ENCODE peak calls at places on chromosomes 3 and 15, in four cellular contexts. B is H9, T is IMR-90, S is trophoblast cell. U is an unnamed sample.

GRCh38 chr15:55267401-55268053 is 22.1 kb downstream of the RAB27A start:
- DNase-seq in T (peak; percentile 74), B (no peak), S (peak; percentile 4), U (no peak)

GRCh38 chr15:68843425-68844311 is 23.0 kb upstream of the ANP32A start:
- DNase-seq in S (peak; percentile 28), B (peak; percentile 69), T (no peak), U (peak; percentile 45)

GRCh38 chr3:46895204-46895660 is 17.7 kb downstream of the PTH1R start:
- DNase-seq in B (no peak), S (peak; percentile 81), T (peak; percentile 34), U (no peak)

GRCh38 chr3:146505496-146505895 is 36.1 kb upstream of the PLSCR2 start:
- DNase-seq in B (no peak), T (no peak), S (no peak), U (no peak)

GRCh38 chr15:39788800-39789565 is 6.3 kb upstream of the FSIP1 start:
- DNase-seq in B (no peak), S (peak; percentile 95), T (peak; percentile 80), U (no peak)

GRCh38 chr3:106376016-106376415 is 507.2 kb upstream of the CBLB start:
- DNase-seq in B (no peak), T (no peak), S (peak; percentile 17), U (no peak)

GRCh38 chr3:143478124-143478693 is 358.6 kb downstream of the CHST2 start:
- DNase-seq in T (no peak), S (no peak), B (peak; percentile 38), U (no peak)

GRCh38 chr15:43828061-43828657 is 1.4 kb downstream of the WDR76 start:
- DNase-seq in B (no peak), S (no peak), T (peak; percentile 19), U (no peak)

GRCh38 chr3:37202035-37202434 is 27.7 kb upstream of the LRRFIP2 start:
- DNase-seq in T (no peak), B (no peak), S (no peak), U (no peak)

GRCh38 chr3:50340404-50341329 is at the start of gene RASSF1:
- DNase-seq in T (no peak), B (peak; percentile 60), S (no peak), U (no peak)
- H3K23ac ChIP-seq in T (peak within 1 kb of the TSS; percentile 62), B (no peak within 1 kb of the TSS), S (no peak within 1 kb of the TSS), U (peak within 1 kb of the TSS; percentile 83)

GRCh38 chr15:63233667-63234419 is 43.6 kb upstream of the APH1B start:
- DNase-seq in T (peak; percentile 87), S (peak; percentile 90), B (no peak), U (no peak)
- H4K8ac ChIP-seq in T (no peak overlapping the region), S (no peak overlapping the region), B (no peak overlapping the region), U (no peak overlapping the region)

GRCh38 chr15:58864602-58865419 is 68.7 kb downstream of the SLTM start:
- DNase-seq in S (no peak), B (peak; percentile 76), T (no peak), U (no peak)
- H3K23ac ChIP-seq in S (no peak overlapping the region), B (no peak overlapping the region), T (no peak overlapping the region), U (peak overlapping the region; percentile 60)

DNA sequence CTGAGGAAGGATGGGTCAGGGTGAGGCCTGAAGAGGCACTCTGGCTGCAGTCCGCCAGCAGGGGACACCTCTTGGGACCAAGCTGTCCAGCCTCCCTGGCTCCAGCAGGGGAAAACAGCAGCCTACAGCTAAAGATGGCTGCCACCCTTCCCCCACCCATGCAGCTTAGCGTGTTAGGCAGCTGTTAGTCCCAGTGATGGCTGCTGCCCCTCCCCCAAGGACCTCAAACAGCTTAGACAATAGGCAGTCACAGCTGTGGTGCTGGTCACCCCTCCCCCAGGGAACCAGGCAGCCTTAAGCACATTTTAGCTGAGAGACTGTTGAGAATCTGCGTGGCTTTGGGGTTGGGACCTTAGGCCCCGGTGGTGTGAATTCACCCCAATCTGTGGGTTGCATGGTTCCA is 140.4 kb upstream of the CADPS start:
- DNase-seq in B (peak; percentile 92), S (no peak), T (no peak), U (peak; percentile 51)
- H4K8ac ChIP-seq in B (peak overlapping the region; percentile 20), S (no peak overlapping the region), T (no peak overlapping the region), U (peak overlapping the region; percentile 98)

GRCh38 chr3:141875893-141876380 is 506 bp upstream of the ATP1B3 start:
- DNase-seq in B (peak; percentile 60), S (peak; percentile 71), T (peak; percentile 71), U (peak; percentile 75)

GRCh38 chr3:141876381-141876890 is at the start of gene ATP1B3:
- DNase-seq in B (peak; percentile 71), S (peak; percentile 89), T (peak; percentile 78), U (peak; percentile 77)

GRCh38 chr3:141878326-141878725 is 1.9 kb downstream of the ATP1B3 start:
- DNase-seq in B (no peak), T (no peak), S (no peak), U (no peak)

GRCh38 chr3:141877911-141878310 is 1.5 kb downstream of the ATP1B3 start:
- DNase-seq in B (no peak), S (no peak), T (peak; percentile 59), U (no peak)

GRCh38 chr3:141876891-141877561 is 583 bp downstream of the ATP1B3 start:
- DNase-seq in T (peak; percentile 33), S (peak; percentile 77), B (peak; percentile 29), U (peak; percentile 43)
- H3K23ac ChIP-seq in T (peak overlapping the region; percentile 97), S (no peak overlapping the region), B (no peak overlapping the region), U (peak overlapping the region; percentile 93)

GRCh38 chr15:67114046-67114445 is 48.6 kb downstream of the SMAD3 start:
- DNase-seq in T (no peak), B (no peak), S (no peak), U (no peak)
- H4K8ac ChIP-seq in T (peak overlapping the region; percentile 81), B (no peak overlapping the region), S (no peak overlapping the region), U (no peak overlapping the region)

DNA sequence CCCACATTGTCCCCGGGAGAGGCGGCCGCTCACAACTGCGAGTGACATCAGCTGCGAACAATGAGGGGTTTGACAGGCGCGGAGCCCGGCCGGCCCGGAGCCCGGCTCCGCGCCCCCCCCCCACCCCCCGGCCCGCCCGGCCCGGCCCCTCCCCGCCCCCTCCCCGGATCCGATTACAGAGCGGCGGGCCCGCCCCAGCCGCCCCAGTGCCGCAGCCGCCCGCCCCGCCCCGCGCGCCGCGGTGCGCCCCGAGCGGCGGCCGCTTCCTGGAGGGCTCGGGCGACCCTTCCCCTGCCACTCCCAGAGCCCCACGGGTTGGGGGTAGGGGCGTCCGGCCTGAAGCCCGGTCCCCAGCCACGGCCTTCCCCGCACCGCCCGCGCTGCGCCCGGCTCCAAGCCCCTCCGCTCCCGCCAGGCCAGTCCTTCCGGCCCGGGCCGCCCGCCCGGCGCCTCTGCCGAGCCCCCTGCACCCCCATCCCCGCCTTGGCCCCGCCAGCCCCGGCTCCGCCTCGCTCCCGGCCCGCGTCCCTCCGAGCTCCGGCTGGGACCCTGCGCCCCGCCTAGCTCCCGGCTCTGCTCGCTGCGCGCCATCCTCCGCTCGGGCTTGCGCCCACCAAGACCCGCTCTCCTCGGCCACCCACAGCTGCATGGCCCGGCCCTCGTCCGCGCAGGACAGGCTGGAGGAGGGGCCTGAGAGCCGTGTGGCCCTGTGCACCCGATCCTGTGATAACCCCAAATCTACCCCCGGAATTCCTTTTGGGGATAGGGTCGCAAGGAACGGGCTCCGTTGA is at the start of gene PCBP4:
- DNase-seq in B (peak; percentile 72), T (peak; percentile 34), S (peak; percentile 70), U (no peak)
- H3K23ac ChIP-seq in B (no peak within 1 kb of the TSS), T (peak within 1 kb of the TSS; percentile 91), S (no peak within 1 kb of the TSS), U (peak within 1 kb of the TSS; percentile 32)

GRCh38 chr3:195524171-195524896 is 18.8 kb downstream of the PPP1R2 start:
- DNase-seq in S (no peak), B (no peak), T (no peak), U (no peak)
- H4K8ac ChIP-seq in S (no peak overlapping the region), B (no peak overlapping the region), T (no peak overlapping the region), U (no peak overlapping the region)

GRCh38 chr3:127707777-127708438 is 35.2 kb downstream of the ABTB1 start:
- DNase-seq in T (no peak), S (no peak), B (peak; percentile 19), U (no peak)

GRCh38 chr3:127708837-127709236 is 36.1 kb downstream of the ABTB1 start:
- DNase-seq in T (no peak), B (no peak), S (no peak), U (no peak)

GRCh38 chr3:127709320-127710060 is 36.7 kb downstream of the ABTB1 start:
- DNase-seq in T (peak; percentile 66), S (no peak), B (peak; percentile 3), U (no peak)

GRCh38 chr3:127706312-127706711 is 33.6 kb downstream of the ABTB1 start:
- DNase-seq in T (no peak), B (no peak), S (no peak), U (no peak)

DNA sequence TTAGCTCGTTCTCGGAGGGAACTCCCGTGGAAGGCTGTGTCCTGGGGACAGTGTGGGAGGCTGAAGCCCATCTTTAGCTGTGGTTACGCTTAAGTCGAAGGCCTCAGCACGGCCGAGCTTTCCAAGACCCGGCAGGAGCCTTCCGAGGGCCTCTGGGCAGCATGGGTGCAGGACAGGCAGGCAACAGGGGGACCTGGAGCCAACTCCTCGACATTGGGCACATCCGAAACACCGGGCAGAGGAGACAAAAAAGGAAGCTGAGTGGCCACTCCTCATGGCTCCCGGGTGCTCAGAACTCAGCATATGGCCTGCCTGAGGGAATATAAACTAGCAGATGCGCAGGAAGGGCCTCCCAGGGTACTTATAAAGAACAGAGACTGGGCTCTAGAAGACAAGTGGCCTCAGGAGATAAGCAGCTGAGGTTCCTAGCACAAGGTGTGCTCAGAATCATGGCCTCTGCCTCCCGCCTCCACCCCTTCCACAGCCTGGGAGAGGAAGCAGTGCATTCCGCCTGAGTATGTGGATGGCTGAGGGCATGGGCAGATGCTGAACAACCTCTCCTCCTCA is 34.1 kb downstream of the ABTB1 start:
- DNase-seq in S (no peak), B (peak; percentile 24), T (no peak), U (no peak)
- H3K23ac ChIP-seq in S (no peak overlapping the region), B (no peak overlapping the region), T (no peak overlapping the region), U (no peak overlapping the region)

U was measured in neuronal stem cell.